ENCODE peak calls at places on chromosomes 6 and 20, in seven cellular contexts. L, D, Z, X, C, U and V are unnamed samples.

GRCh38 chr6:149079911-149080501 is 237.5 kb upstream of the TAB2 start:
- DNase-seq in U (no peak), X (no peak), Z (no peak), D (peak), C (no peak), L (no peak), V (peak)

GRCh38 chr6:21731411-21732031 is 138.0 kb downstream of the SOX4 start:
- DNase-seq in Z (no peak), U (no peak), L (no peak), X (no peak), D (no peak), C (no peak), V (no peak)

GRCh38 chr20:41178904-41179432 is 41.6 kb downstream of the PLCG1 start:
- DNase-seq in U (no peak), L (no peak), D (peak), C (no peak), Z (peak), X (no peak), V (no peak)

GRCh38 chr6:71012871-71013456 is 56.1 kb upstream of the B3GAT2 start:
- DNase-seq in D (no peak), Z (no peak), C (no peak), U (no peak), L (no peak), X (no peak), V (no peak)

GRCh38 chr20:29687438-29687837 is 1570.0 kb upstream of the DEFB115 start:
- DNase-seq in X (no peak), U (no peak), Z (no peak), D (no peak), L (no peak), C (no peak), V (no peak)

GRCh38 chr6:85866373-85866740 is 223.7 kb upstream of the SYNCRIP start:
- DNase-seq in D (no peak), X (no peak), L (no peak), Z (no peak), U (no peak), C (no peak), V (no peak)

GRCh38 chr6:79719248-79719975 is 88.3 kb downstream of the SH3BGRL2 start:
- DNase-seq in Z (no peak), C (no peak), X (no peak), L (no peak), U (no peak), D (no peak), V (no peak)

GRCh38 chr6:151681426-151682059 is 125.9 kb upstream of the ESR1 start:
- DNase-seq in C (no peak), U (no peak), D (no peak), Z (no peak), L (no peak), X (no peak), V (no peak)

GRCh38 chr6:143279385-143279784 is 171.1 kb downstream of the ADAT2 start:
- DNase-seq in C (no peak), X (no peak), U (no peak), Z (no peak), L (no peak), D (no peak), V (no peak)

GRCh38 chr6:30206799-30207618 is 6.2 kb downstream of the TRIM26 start:
- DNase-seq in U (no peak), X (no peak), C (no peak), D (no peak), L (no peak), Z (no peak), V (peak)

GRCh38 chr6:159691133-159691962 is 1.7 kb downstream of the SOD2 start:
- DNase-seq in D (no peak), X (no peak), U (peak), L (peak), C (no peak), Z (no peak), V (no peak)

GRCh38 chr6:63584125-63584514 is 11.8 kb downstream of the LOC128125822 start:
- DNase-seq in X (no peak), Z (no peak), U (no peak), C (no peak), L (no peak), D (no peak), V (no peak)

GRCh38 chr6:83867527-83868161 is 8.2 kb downstream of the CYB5R4 start:
- DNase-seq in X (no peak), Z (peak), C (no peak), D (peak), L (no peak), U (peak), V (no peak)

GRCh38 chr20:62066339-62066982 is 780 bp upstream of the TAF4 start:
- DNase-seq in Z (peak), L (peak), X (peak), C (peak), D (no peak), U (no peak), V (no peak)

GRCh38 chr6:156378853-156379252 is 398.3 kb upstream of the ARID1B start:
- DNase-seq in L (no peak), D (no peak), U (no peak), Z (no peak), C (no peak), X (no peak), V (no peak)